ENCODE peak calls at places on chromosomes 6 and 20, in six cellular contexts. D is CD8-positive, alpha-beta memory T cell; K is activated CD4-positive, CD25-positive, alpha-beta regulatory T cell; E is AG08395; I is progenitor cell of endocrine pancreas; F is left ventricle myocardium inferior. B is an unnamed sample.

GRCh38 chr20:60966031-60966430 is 286.0 kb upstream of the CDH4 start:
- DNase-seq in D (no peak), K (no peak), E (no peak), I (no peak), F (no peak), B (no peak)

GRCh38 chr20:34824026-34824860 is 1.2 kb downstream of the NCOA6 start:
- DNase-seq in D (peak), K (peak), E (peak), I (peak), F (peak), B (peak)

GRCh38 chr6:54428437-54428836 is 120.2 kb downstream of the TINAG start:
- DNase-seq in D (no peak), K (no peak), E (no peak), I (no peak), F (no peak), B (no peak)

GRCh38 chr6:24425091-24425490 is 22.4 kb downstream of the MRS2 start:
- DNase-seq in D (no peak), K (no peak), E (no peak), I (no peak), F (no peak), B (no peak)

GRCh38 chr6:137013738-137014602 is 30.8 kb downstream of the IL20RA start:
- DNase-seq in D (no peak), K (no peak), E (peak), I (no peak), F (no peak), B (peak)

GRCh38 chr6:27205375-27206278 is 41.9 kb upstream of the PRSS16 start:
- DNase-seq in D (peak), K (no peak), E (no peak), I (no peak), F (no peak), B (no peak)

GRCh38 chr6:144335315-144335861 is 50.3 kb downstream of the UTRN start:
- DNase-seq in D (no peak), K (no peak), E (no peak), I (no peak), F (no peak), B (no peak)

GRCh38 chr20:6440087-6440799 is 317.4 kb upstream of the FERMT1 start:
- DNase-seq in D (no peak), K (no peak), E (no peak), I (no peak), F (no peak), B (no peak)

GRCh38 chr20:13395232-13395631 is 174.2 kb downstream of the ISM1 start:
- DNase-seq in D (no peak), K (no peak), E (no peak), I (no peak), F (no peak), B (no peak)

GRCh38 chr6:152170702-152171667 is 363.5 kb downstream of the ESR1 start:
- DNase-seq in D (no peak), K (peak), E (no peak), I (no peak), F (no peak), B (no peak)